ENCODE peak calls at places on chromosomes 7 and 10, in four cellular contexts. Q, M, P and W are unnamed samples.

GRCh38 chr10:53622201-53622600 is 849.6 kb upstream of the MBL2 start:
- DNase-seq in Q (no peak), M (no peak), P (no peak), W (no peak)

GRCh38 chr7:2843711-2844152 is 376 bp downstream of the GNA12 start:
- DNase-seq in Q (peak), M (peak), P (no peak), W (peak)

GRCh38 chr10:124106241-124106905 is 13.0 kb upstream of the CHST15 start:
- DNase-seq in Q (peak), M (peak), P (no peak), W (no peak)

GRCh38 chr10:3548096-3548495 is 236.9 kb downstream of the KLF6 start:
- DNase-seq in Q (peak), M (no peak), P (no peak), W (no peak)

GRCh38 chr10:108956149-108956548 is 967.2 kb downstream of the XPNPEP1 start:
- DNase-seq in Q (no peak), M (no peak), P (no peak), W (no peak)

GRCh38 chr7:123865517-123866117 is 20.6 kb downstream of the HYAL4 start:
- DNase-seq in Q (peak), M (peak), P (peak), W (peak)

GRCh38 chr7:23470290-23471089 is at the start of gene IGF2BP3:
- DNase-seq in Q (peak), M (peak), P (peak), W (peak)

GRCh38 chr7:133846203-133846945 is 280.8 kb upstream of the LRGUK start:
- DNase-seq in Q (no peak), M (no peak), P (no peak), W (no peak)

GRCh38 chr10:132175907-132176581 is 10.7 kb upstream of the DPYSL4 start:
- DNase-seq in Q (no peak), M (no peak), P (no peak), W (no peak)

GRCh38 chr7:90726120-90726519 is 130.0 kb downstream of the CDK14 start:
- DNase-seq in Q (peak), M (no peak), P (no peak), W (no peak)

GRCh38 chr10:8534089-8534488 is 479.6 kb downstream of the GATA3 start:
- DNase-seq in Q (no peak), M (no peak), P (no peak), W (peak)

DNA sequence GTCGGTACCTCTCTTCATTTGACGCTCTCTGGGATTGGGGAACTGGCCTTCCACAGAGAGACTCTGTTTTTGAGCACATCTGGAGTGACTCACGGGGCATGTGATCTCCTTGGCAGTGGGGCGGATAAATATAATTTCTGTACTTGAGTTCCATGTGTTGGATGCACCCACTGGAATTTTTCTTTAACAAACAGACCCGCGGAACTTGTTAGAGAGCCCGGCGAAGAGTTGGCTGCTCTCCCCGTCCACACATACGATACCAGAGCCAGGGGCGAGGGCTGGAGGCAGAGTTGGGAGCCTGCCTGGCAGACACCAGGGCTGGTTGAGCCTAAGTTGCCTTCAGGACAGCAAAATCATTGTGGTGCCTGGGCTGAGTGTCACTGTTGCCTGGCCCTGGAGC is at the start of gene FAM180A:
- DNase-seq in Q (peak), M (no peak), P (no peak), W (no peak)
- TF ChIP-seq BHLHE40 in Q (peak), M (no peak), P (no peak), W (no peak)

GRCh38 chr7:42351313-42351935 is 114.4 kb upstream of the GLI3 start:
- DNase-seq in Q (no peak), M (no peak), P (no peak), W (no peak)
- TF ChIP-seq BHLHE40 in Q (no peak), M (no peak), P (no peak), W (no peak)

GRCh38 chr7:120684463-120684862 is 173.5 kb downstream of the TSPAN12 start:
- DNase-seq in Q (no peak), M (no peak), P (no peak), W (no peak)
- TF ChIP-seq BHLHE40 in Q (no peak), M (no peak), P (no peak), W (no peak)

DNA sequence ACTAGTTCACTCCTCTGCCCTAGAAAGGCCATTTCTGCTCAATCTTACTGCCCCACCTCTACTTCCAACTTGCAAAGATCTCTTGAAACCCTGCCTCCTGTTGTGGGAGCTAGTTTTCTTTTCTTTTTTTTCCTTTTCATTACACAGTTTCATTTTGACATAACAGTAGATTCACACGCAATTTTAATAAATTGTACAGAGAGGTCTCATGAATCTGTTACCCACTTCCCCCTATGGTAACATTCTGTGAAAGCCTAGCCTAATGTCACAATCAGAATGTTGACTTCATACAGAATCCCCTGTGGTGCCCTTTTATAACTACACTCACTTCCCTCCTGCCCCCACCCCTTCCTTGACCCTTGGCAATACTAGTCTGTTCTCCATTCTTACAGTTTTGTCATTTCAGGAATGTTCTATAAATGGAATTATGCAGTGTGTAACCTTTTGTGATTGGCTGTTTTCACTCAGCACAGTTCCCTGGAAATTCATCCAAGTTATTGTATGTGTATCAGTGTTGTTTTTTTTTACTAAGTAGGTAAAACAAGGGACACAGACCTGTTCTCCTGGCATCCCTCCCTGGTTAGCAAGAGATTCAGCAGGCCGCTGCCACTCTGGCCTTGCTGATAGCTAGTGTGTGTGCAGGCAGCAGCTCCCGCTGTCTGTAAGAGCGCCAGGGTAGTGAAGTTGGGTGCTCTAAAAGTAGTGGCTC is 21.5 kb downstream of the CHST3 start:
- DNase-seq in Q (peak), M (no peak), P (no peak), W (no peak)
- TF ChIP-seq BHLHE40 in Q (no peak), M (no peak), P (no peak), W (no peak)

GRCh38 chr7:82323806-82324205 is 119.8 kb downstream of the CACNA2D1 start:
- DNase-seq in Q (peak), M (no peak), P (no peak), W (no peak)
- TF ChIP-seq BHLHE40 in Q (no peak), M (no peak), P (no peak), W (no peak)

GRCh38 chr7:80699656-80700318 is 61.3 kb downstream of the CD36 start:
- DNase-seq in Q (peak), M (no peak), P (no peak), W (no peak)

GRCh38 chr7:80705164-80705781 is 66.8 kb downstream of the CD36 start:
- DNase-seq in Q (no peak), M (no peak), P (no peak), W (no peak)

GRCh38 chr7:80707318-80707717 is 68.9 kb downstream of the CD36 start:
- DNase-seq in Q (peak), M (no peak), P (no peak), W (no peak)

GRCh38 chr7:80699030-80699638 is 60.7 kb downstream of the CD36 start:
- DNase-seq in Q (peak), M (peak), P (peak), W (peak)

DNA sequence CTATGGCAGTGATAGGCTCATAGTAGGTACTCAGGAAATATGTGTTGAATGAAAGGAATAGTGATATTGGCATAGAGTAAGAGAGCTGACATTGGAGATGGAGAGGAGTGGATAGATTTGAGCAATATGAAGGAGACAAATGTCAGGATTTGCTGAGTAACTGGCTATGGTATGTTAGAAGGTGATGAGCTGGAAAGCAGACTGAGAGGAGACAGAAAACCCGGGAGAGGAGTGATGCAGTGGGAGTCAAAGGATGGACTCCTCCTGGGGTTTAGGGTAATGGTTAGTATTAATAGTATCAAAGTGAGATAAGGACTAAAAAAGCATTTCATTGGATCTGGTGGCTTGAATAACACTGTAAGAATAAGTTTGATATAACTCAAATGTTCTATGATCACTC is 64.8 kb downstream of the CD36 start:
- DNase-seq in Q (no peak), M (no peak), P (no peak), W (no peak)
- TF ChIP-seq BHLHE40 in Q (no peak), M (no peak), P (no peak), W (no peak)

DNA sequence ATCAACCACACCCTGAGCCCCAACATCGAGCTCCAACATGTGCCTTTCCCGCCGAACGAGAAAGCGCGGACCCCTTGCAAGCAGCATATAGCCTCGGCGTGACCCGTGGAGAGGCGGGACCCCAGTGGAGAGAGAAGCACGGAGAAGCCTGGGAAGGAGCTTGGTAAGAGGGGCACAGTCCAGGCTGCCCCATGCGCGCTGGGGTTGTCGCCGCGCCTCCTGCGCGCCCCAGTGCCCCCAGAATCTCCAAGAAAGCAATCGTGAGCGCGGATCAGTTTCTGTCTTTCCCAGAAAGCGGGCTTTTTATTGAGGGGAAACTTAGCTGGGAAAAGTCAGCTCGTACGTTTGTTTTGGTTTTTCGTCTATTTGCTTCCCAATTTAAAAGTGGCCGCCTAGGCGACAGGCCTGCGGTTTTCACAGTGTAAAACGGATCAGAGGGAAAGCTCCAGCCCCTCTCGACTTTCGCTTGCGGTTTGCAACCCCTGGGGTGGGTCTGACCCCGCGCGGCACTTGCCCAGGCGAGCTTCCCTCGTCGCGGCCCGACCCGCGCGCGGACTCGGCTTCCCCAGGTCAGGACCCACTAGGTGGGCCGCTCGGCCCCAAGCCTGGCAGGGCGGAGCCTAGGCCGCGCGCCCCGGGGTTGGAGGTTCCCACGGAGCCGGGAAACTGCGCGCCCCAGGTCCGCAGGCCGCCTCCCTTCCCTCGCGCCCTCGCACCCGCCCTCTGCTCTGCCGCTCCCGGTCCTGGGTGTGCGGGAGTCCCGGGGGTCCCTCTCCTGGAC is 31.1 kb downstream of the SKIDA1 start:
- DNase-seq in Q (no peak), M (peak), P (no peak), W (no peak)
- TF ChIP-seq BHLHE40 in Q (no peak), M (no peak), P (no peak), W (no peak)

DNA sequence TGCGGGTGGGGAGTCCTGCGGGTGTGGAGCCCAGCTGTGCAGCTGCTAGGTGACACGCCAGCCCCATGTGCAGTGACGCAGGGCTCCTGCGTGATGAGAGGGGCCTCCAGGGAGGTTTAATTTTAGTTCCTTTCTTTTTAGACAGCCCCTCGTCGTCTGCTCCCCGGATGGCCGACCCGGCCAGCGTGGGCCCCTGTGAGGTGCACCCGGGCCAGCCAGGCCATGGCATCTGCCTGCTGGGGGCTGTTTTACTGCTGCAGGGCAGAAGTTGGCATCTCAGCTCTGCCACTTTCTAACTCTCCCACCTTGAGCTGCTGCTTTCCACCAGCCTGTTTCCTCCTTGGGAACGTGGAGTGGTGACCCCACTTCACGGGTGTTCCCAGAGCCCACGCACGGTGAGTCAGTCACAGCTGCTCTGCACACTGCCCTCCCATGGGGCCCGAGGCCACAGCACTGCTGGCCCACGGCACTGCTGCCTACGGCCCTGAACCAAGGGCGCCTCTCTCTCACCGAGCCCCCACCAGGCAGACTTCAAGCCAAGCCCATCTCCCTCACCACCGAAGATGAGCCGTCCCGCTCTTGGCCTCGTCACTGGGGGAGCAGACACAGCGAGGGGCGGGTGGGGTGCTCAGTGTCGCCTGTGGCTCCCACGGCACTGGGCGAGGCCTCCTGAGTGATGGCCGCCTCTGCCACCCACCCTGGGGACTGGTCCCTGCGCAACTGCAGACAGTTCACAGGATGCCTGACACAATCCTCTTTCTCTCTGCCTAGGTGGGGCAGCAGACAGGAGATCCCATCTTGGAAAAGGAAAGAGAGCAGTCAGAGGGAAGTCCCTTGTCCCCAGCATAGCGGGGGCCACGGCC is 21.3 kb downstream of the CYP2W1 start:
- DNase-seq in Q (peak), M (no peak), P (no peak), W (no peak)
- TF ChIP-seq BHLHE40 in Q (no peak), M (no peak), P (no peak), W (no peak)

GRCh38 chr10:58319599-58319998 is 15.2 kb upstream of the UBE2D1 start:
- DNase-seq in Q (no peak), M (peak), P (no peak), W (no peak)
- TF ChIP-seq BHLHE40 in Q (no peak), M (no peak), P (no peak), W (no peak)